ENCODE peak calls at places on chromosomes 5 and 9, in ten cellular contexts. One of them, this sample, is unnamed. For H3K4me1 and H3K27me3, the result is how much of the 10 kb centered on the place peaks cover.

GRCh38 chr5:119743927-119744326 is 114.6 kb downstream of the FAM170A start:
- DNase-seq in HCT116: peak
- DNase-seq in IMR-90: peak
- DNase-seq in colonic mucosa: peak
- DNase-seq in PC-9: peak
- DNase-seq in astrocyte: no peak
- DNase-seq in H9: peak
- DNase-seq in heart right ventricle: no peak
- DNase-seq in stomach: no peak
- DNase-seq in fibroblast of lung: no peak
- DNase-seq in this sample: no peak

GRCh38 chr9:133368249-133368881 is 7.5 kb downstream of the SURF4 start:
- DNase-seq in colonic mucosa: peak
- DNase-seq in stomach: no peak
- DNase-seq in HCT116: no peak
- DNase-seq in astrocyte: no peak
- DNase-seq in H9: no peak
- DNase-seq in heart right ventricle: no peak
- DNase-seq in IMR-90: no peak
- DNase-seq in fibroblast of lung: no peak
- DNase-seq in PC-9: no peak
- DNase-seq in this sample: no peak

GRCh38 chr9:134633362-134634142 is 8.1 kb upstream of the COL5A1 start:
- DNase-seq in PC-9: no peak
- DNase-seq in HCT116: no peak
- DNase-seq in fibroblast of lung: no peak
- DNase-seq in astrocyte: no peak
- DNase-seq in IMR-90: no peak
- DNase-seq in heart right ventricle: no peak
- DNase-seq in H9: peak
- DNase-seq in stomach: no peak
- DNase-seq in colonic mucosa: no peak
- DNase-seq in this sample: no peak

GRCh38 chr9:88551546-88552137 is 16.7 kb downstream of the NXNL2 start:
- DNase-seq in stomach: no peak
- DNase-seq in heart right ventricle: no peak
- DNase-seq in fibroblast of lung: no peak
- DNase-seq in PC-9: no peak
- DNase-seq in HCT116: no peak
- DNase-seq in H9: no peak
- DNase-seq in colonic mucosa: no peak
- DNase-seq in IMR-90: no peak
- DNase-seq in astrocyte: no peak
- DNase-seq in this sample: no peak

GRCh38 chr5:138352071-138352721 is at the start of gene KDM3B:
- DNase-seq in IMR-90: peak
- DNase-seq in PC-9: peak
- DNase-seq in fibroblast of lung: peak
- DNase-seq in astrocyte: peak
- DNase-seq in colonic mucosa: peak
- DNase-seq in HCT116: peak
- DNase-seq in H9: peak
- DNase-seq in heart right ventricle: peak
- DNase-seq in stomach: peak
- DNase-seq in this sample: peak

GRCh38 chr5:178306430-178307225 is 74.0 kb upstream of the PHYKPL start:
- DNase-seq in H9: no peak
- DNase-seq in PC-9: no peak
- DNase-seq in fibroblast of lung: no peak
- DNase-seq in colonic mucosa: no peak
- DNase-seq in astrocyte: no peak
- DNase-seq in stomach: no peak
- DNase-seq in heart right ventricle: peak
- DNase-seq in IMR-90: no peak
- DNase-seq in HCT116: no peak
- DNase-seq in this sample: peak

GRCh38 chr9:101478444-101478843 is 42.9 kb upstream of the ALDOB start:
- DNase-seq in colonic mucosa: peak
- DNase-seq in heart right ventricle: no peak
- DNase-seq in PC-9: no peak
- DNase-seq in HCT116: no peak
- DNase-seq in astrocyte: no peak
- DNase-seq in H9: no peak
- DNase-seq in IMR-90: no peak
- DNase-seq in fibroblast of lung: no peak
- DNase-seq in stomach: no peak
- DNase-seq in this sample: no peak

GRCh38 chr5:14321936-14322335 is 178.8 kb downstream of the TRIO start:
- DNase-seq in PC-9: no peak
- DNase-seq in HCT116: no peak
- DNase-seq in colonic mucosa: no peak
- DNase-seq in heart right ventricle: no peak
- DNase-seq in IMR-90: no peak
- DNase-seq in stomach: no peak
- DNase-seq in H9: no peak
- DNase-seq in astrocyte: no peak
- DNase-seq in fibroblast of lung: no peak
- DNase-seq in this sample: no peak

GRCh38 chr5:173907686-173908371 is 19.7 kb downstream of the CPEB4 start:
- DNase-seq in astrocyte: peak
- DNase-seq in H9: no peak
- DNase-seq in PC-9: no peak
- DNase-seq in IMR-90: peak
- DNase-seq in colonic mucosa: no peak
- DNase-seq in heart right ventricle: no peak
- DNase-seq in HCT116: no peak
- DNase-seq in fibroblast of lung: peak
- DNase-seq in stomach: no peak
- DNase-seq in this sample: no peak

GRCh38 chr5:2756764-2757163 is 5.3 kb upstream of the IRX2 start:
- DNase-seq in IMR-90: no peak
- DNase-seq in fibroblast of lung: no peak
- DNase-seq in astrocyte: no peak
- DNase-seq in stomach: no peak
- DNase-seq in heart right ventricle: no peak
- DNase-seq in PC-9: no peak
- DNase-seq in H9: peak
- DNase-seq in colonic mucosa: no peak
- DNase-seq in HCT116: no peak
- DNase-seq in this sample: peak

GRCh38 chr5:43400082-43400481 is 12.1 kb downstream of the CCL28 start:
- DNase-seq in IMR-90: peak
- DNase-seq in fibroblast of lung: peak
- DNase-seq in stomach: no peak
- DNase-seq in PC-9: no peak
- DNase-seq in HCT116: no peak
- DNase-seq in colonic mucosa: no peak
- DNase-seq in heart right ventricle: no peak
- DNase-seq in H9: no peak
- DNase-seq in astrocyte: peak
- DNase-seq in this sample: no peak

GRCh38 chr9:116905131-116905724 is 218.1 kb downstream of the TRIM32 start:
- DNase-seq in PC-9: no peak
- DNase-seq in H9: peak
- DNase-seq in astrocyte: no peak
- DNase-seq in fibroblast of lung: no peak
- DNase-seq in heart right ventricle: no peak
- DNase-seq in IMR-90: no peak
- DNase-seq in stomach: no peak
- DNase-seq in HCT116: no peak
- DNase-seq in colonic mucosa: no peak
- DNase-seq in this sample: no peak

GRCh38 chr9:130200038-130200979 is 28.1 kb downstream of the NCS1 start:
- DNase-seq in heart right ventricle: no peak
- DNase-seq in IMR-90: no peak
- DNase-seq in colonic mucosa: no peak
- DNase-seq in astrocyte: peak
- DNase-seq in H9: no peak
- DNase-seq in HCT116: no peak
- DNase-seq in PC-9: no peak
- DNase-seq in fibroblast of lung: peak
- DNase-seq in stomach: no peak
- DNase-seq in this sample: no peak

GRCh38 chr9:130199605-130200004 is 27.4 kb downstream of the NCS1 start:
- DNase-seq in IMR-90: peak
- DNase-seq in H9: no peak
- DNase-seq in fibroblast of lung: peak
- DNase-seq in colonic mucosa: no peak
- DNase-seq in HCT116: no peak
- DNase-seq in stomach: no peak
- DNase-seq in PC-9: no peak
- DNase-seq in heart right ventricle: no peak
- DNase-seq in astrocyte: peak
- DNase-seq in this sample: no peak

GRCh38 chr9:130201399-130201873 is 29.2 kb downstream of the NCS1 start:
- DNase-seq in colonic mucosa: no peak
- DNase-seq in H9: no peak
- DNase-seq in PC-9: no peak
- DNase-seq in IMR-90: no peak
- DNase-seq in stomach: no peak
- DNase-seq in HCT116: no peak
- DNase-seq in fibroblast of lung: no peak
- DNase-seq in heart right ventricle: no peak
- DNase-seq in astrocyte: no peak
- DNase-seq in this sample: no peak

GRCh38 chr9:130204341-130204740 is 32.1 kb downstream of the NCS1 start:
- DNase-seq in fibroblast of lung: no peak
- DNase-seq in astrocyte: no peak
- DNase-seq in colonic mucosa: no peak
- DNase-seq in heart right ventricle: no peak
- DNase-seq in PC-9: no peak
- DNase-seq in IMR-90: no peak
- DNase-seq in stomach: no peak
- DNase-seq in H9: no peak
- DNase-seq in HCT116: no peak
- DNase-seq in this sample: no peak

DNA sequence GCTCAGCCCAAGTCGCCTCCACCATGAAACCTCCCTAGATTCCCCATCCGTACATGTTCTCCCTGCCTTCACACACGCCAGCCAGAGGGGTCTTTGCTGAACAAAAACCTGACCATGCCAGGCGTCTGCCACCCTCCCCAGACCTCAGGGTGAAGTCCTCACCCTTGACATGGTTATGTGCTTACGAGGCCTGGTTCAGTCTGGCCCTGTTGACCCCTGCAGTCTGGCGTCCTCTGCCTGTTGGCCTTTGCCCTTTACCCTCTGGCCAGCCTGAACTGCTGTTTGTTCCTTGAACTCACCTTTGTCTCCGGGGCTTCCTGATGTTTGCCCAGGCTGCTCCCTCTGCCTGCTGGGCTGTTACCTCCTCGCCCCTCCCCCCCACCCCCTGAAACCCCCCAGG is 29.8 kb downstream of the NCS1 start:
- DNase-seq in HCT116: no peak
- DNase-seq in heart right ventricle: no peak
- DNase-seq in PC-9: no peak
- DNase-seq in stomach: no peak
- DNase-seq in astrocyte: no peak
- DNase-seq in IMR-90: no peak
- DNase-seq in H9: no peak
- DNase-seq in fibroblast of lung: no peak
- DNase-seq in colonic mucosa: no peak
- DNase-seq in this sample: no peak
- H3K4me1 ChIP-seq in HCT116: under half
- H3K4me1 ChIP-seq in heart right ventricle: under half
- H3K4me1 ChIP-seq in PC-9: under half
- H3K4me1 ChIP-seq in stomach: under half
- H3K4me1 ChIP-seq in astrocyte: under half
- H3K4me1 ChIP-seq in IMR-90: under half
- H3K4me1 ChIP-seq in H9: under half
- H3K4me1 ChIP-seq in fibroblast of lung: under half
- H3K4me1 ChIP-seq in colonic mucosa: under half
- H3K4me1 ChIP-seq in this sample: under half

GRCh38 chr9:86275962-86276361 is 6.4 kb downstream of the ISCA1 start:
- DNase-seq in stomach: no peak
- DNase-seq in IMR-90: no peak
- DNase-seq in PC-9: no peak
- DNase-seq in H9: no peak
- DNase-seq in heart right ventricle: no peak
- DNase-seq in HCT116: no peak
- DNase-seq in colonic mucosa: no peak
- DNase-seq in fibroblast of lung: no peak
- DNase-seq in astrocyte: no peak
- DNase-seq in this sample: no peak
- TF ChIP-seq CTCF in stomach: no peak
- TF ChIP-seq CTCF in IMR-90: no peak
- TF ChIP-seq CTCF in PC-9: peak
- TF ChIP-seq CTCF in H9: peak
- TF ChIP-seq CTCF in heart right ventricle: peak
- TF ChIP-seq CTCF in HCT116: peak
- TF ChIP-seq CTCF in colonic mucosa: no peak
- TF ChIP-seq CTCF in fibroblast of lung: peak
- TF ChIP-seq CTCF in astrocyte: peak
- TF ChIP-seq CTCF in this sample: no peak

DNA sequence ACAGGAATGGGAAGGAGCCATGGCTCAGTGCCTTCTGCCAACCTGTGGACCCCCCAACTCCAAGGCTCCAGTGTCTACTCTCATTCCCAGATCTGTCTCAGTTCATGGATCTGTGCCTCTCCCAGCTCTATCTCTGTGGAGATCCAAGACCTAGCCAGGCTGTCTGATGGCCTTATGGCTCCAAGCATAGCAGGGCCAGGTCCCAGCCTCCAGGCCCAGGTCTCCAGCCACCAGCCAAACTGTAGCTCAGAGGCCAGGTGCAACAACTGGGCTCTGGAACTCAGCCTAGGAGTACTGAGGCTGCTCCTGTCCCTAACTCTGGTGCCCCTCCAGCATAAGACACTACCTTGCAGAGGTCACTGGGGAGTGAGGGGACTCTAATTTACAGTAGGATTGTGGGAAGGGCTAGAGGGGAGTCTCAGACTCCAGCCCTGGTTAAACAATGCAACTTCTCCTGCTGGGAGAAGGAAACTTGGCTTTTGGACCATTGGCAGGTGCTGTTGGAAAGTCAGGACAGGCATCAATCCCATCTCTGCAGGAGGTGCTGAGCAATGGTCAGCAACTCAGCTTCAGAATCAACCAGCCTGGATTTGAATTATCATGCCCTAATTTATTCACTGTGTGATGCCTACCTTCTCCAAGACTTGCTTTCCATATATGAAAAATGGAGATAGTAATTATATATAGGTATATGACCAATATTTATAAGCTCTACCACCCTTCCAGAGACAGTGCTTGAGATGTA is 63.0 kb downstream of the PCDH1 start:
- DNase-seq in astrocyte: no peak
- DNase-seq in heart right ventricle: no peak
- DNase-seq in fibroblast of lung: no peak
- DNase-seq in IMR-90: no peak
- DNase-seq in PC-9: no peak
- DNase-seq in colonic mucosa: no peak
- DNase-seq in stomach: no peak
- DNase-seq in H9: no peak
- DNase-seq in HCT116: no peak
- DNase-seq in this sample: no peak
- H3K27me3 ChIP-seq in astrocyte: under half
- H3K27me3 ChIP-seq in heart right ventricle: under half
- H3K27me3 ChIP-seq in fibroblast of lung: under half
- H3K27me3 ChIP-seq in IMR-90: half or more
- H3K27me3 ChIP-seq in PC-9: under half
- H3K27me3 ChIP-seq in colonic mucosa: under half
- H3K27me3 ChIP-seq in stomach: under half
- H3K27me3 ChIP-seq in H9: under half
- H3K27me3 ChIP-seq in HCT116: under half
- H3K27me3 ChIP-seq in this sample: under half

GRCh38 chr9:92600742-92601261 is 65.0 kb upstream of the ECM2 start:
- DNase-seq in colonic mucosa: no peak
- DNase-seq in heart right ventricle: no peak
- DNase-seq in HCT116: no peak
- DNase-seq in stomach: no peak
- DNase-seq in IMR-90: peak
- DNase-seq in astrocyte: peak
- DNase-seq in H9: no peak
- DNase-seq in PC-9: no peak
- DNase-seq in fibroblast of lung: peak
- DNase-seq in this sample: no peak
- H3K4me1 ChIP-seq in colonic mucosa: under half
- H3K4me1 ChIP-seq in heart right ventricle: under half
- H3K4me1 ChIP-seq in HCT116: under half
- H3K4me1 ChIP-seq in stomach: under half
- H3K4me1 ChIP-seq in IMR-90: under half
- H3K4me1 ChIP-seq in astrocyte: under half
- H3K4me1 ChIP-seq in H9: under half
- H3K4me1 ChIP-seq in PC-9: under half
- H3K4me1 ChIP-seq in fibroblast of lung: under half
- H3K4me1 ChIP-seq in this sample: under half

This sample was measured in Caco-2.